ENCODE peak calls at places on chromosomes 6 and 20, in ten cellular contexts. B is left colon; C is GM03348; P is activated T-helper 1 cell treated with anti-CD3 and anti-CD28 coated beads, Interleukin-2, amount 50 U/mL, for 16 hours; V is D721Med; F is RWPE1; D is HFFc6; T is NCI-H146; Z is HS-5; K is stimulated activated CD8-positive, alpha-beta memory T cell treated with anti-CD3 and anti-CD28 coated beads, Interleukin-4, amount 100 ng/mL, for 4 hours. N is an unnamed sample.

GRCh38 chr6:159645659-159646058 is 47.4 kb downstream of the SOD2 start:
- DNase-seq in K (no peak), V (no peak), C (peak; percentile 15), P (no peak), T (no peak), F (no peak), B (no peak), D (no peak), Z (no peak), N (no peak)

GRCh38 chr6:3259491-3259958 is 778 bp downstream of the PSMG4 start:
- DNase-seq in T (peak; percentile 58), C (peak; percentile 66), P (no peak), V (no peak), K (no peak), D (peak; percentile 41), Z (no peak), F (peak; percentile 27), B (no peak), N (peak; percentile 22)

GRCh38 chr6:148016013-148016412 is 326.6 kb upstream of the SASH1 start:
- DNase-seq in V (no peak), F (no peak), D (no peak), B (no peak), C (no peak), T (no peak), Z (no peak), P (no peak), K (no peak), N (no peak)

GRCh38 chr6:17393335-17394191 is at the start of gene CAP2:
- DNase-seq in B (peak; percentile 77), T (peak; percentile 64), F (peak; percentile 45), P (no peak), K (no peak), D (peak; percentile 86), V (no peak), Z (no peak), C (peak; percentile 88), N (peak; percentile 66)

GRCh38 chr20:50309764-50310672 is 119.4 kb downstream of the CEBPB start:
- DNase-seq in Z (no peak), B (no peak), F (no peak), C (no peak), P (no peak), V (no peak), T (no peak), D (no peak), K (no peak), N (no peak)

GRCh38 chr20:36117638-36118037 is 36.9 kb upstream of the EPB41L1 start:
- DNase-seq in C (no peak), D (no peak), Z (no peak), F (no peak), V (no peak), K (no peak), P (no peak), B (no peak), T (no peak), N (no peak)

GRCh38 chr20:33272155-33272873 is 10.7 kb upstream of the BPIFB1 start:
- DNase-seq in K (no peak), T (no peak), C (no peak), V (no peak), P (no peak), Z (no peak), F (no peak), B (no peak), D (no peak), N (no peak)

GRCh38 chr6:32252326-32253009 is 28.6 kb upstream of the NOTCH4 start:
- DNase-seq in T (no peak), C (no peak), B (no peak), P (no peak), D (no peak), F (no peak), Z (no peak), K (no peak), V (no peak), N (no peak)

GRCh38 chr20:4555188-4555893 is 166.4 kb upstream of the PRND start:
- DNase-seq in V (no peak), K (no peak), B (no peak), P (no peak), D (peak; percentile 77), C (peak; percentile 16), Z (peak; percentile 74), T (no peak), F (peak; percentile 53), N (peak; percentile 49)

GRCh38 chr20:2709205-2709981 is 16.8 kb downstream of the EBF4 start:
- DNase-seq in T (no peak), F (no peak), C (no peak), Z (no peak), B (no peak), D (no peak), P (no peak), V (no peak), K (no peak), N (no peak)

GRCh38 chr20:57651977-57652864 is 32.0 kb upstream of the ZBP1 start:
- DNase-seq in F (no peak), T (no peak), B (no peak), D (no peak), P (peak; percentile 2), V (no peak), K (no peak), Z (no peak), C (peak; percentile 7), N (no peak)

GRCh38 chr6:111874030-111874425 is 776 bp upstream of the FYN start:
- DNase-seq in V (no peak), K (peak; percentile 38), Z (no peak), C (no peak), D (no peak), P (no peak), F (no peak), T (peak; percentile 29), B (no peak), N (no peak)

GRCh38 chr6:169933251-169933821 is 181.9 kb downstream of the ERMARD start:
- DNase-seq in K (no peak), C (no peak), T (peak; percentile 52), V (no peak), P (no peak), Z (no peak), B (no peak), D (no peak), F (no peak), N (peak; percentile 19)

GRCh38 chr6:45845546-45845945 is 170.1 kb downstream of the CLIC5 start:
- DNase-seq in T (no peak), Z (peak; percentile 41), C (peak; percentile 45), D (peak; percentile 6), P (no peak), B (no peak), F (no peak), K (no peak), V (no peak), N (no peak)

GRCh38 chr6:96116674-96117073 is 100.9 kb downstream of the FUT9 start:
- DNase-seq in Z (peak; percentile 3), T (no peak), F (no peak), K (no peak), V (no peak), D (no peak), P (no peak), B (no peak), C (no peak), N (no peak)

GRCh38 chr20:41587956-41588355 is 30.2 kb downstream of the CHD6 start:
- DNase-seq in K (no peak), V (no peak), B (no peak), F (peak; percentile 79), Z (peak; percentile 73), D (peak; percentile 65), T (no peak), C (peak; percentile 70), P (no peak), N (peak; percentile 24)

GRCh38 chr6:134114918-134115714 is 62.7 kb upstream of the SLC2A12 start:
- DNase-seq in C (no peak), D (no peak), Z (no peak), F (no peak), V (no peak), B (no peak), P (no peak), T (no peak), K (no peak), N (no peak)

GRCh38 chr6:42729731-42730130 is 7.3 kb upstream of the PRPH2 start:
- DNase-seq in V (no peak), F (no peak), Z (no peak), B (no peak), D (peak; percentile 35), C (peak; percentile 14), K (no peak), T (no peak), P (no peak), N (no peak)

GRCh38 chr6:152107973-152108372 is 300.5 kb downstream of the ESR1 start:
- DNase-seq in Z (no peak), F (no peak), P (no peak), D (no peak), K (no peak), V (no peak), B (no peak), T (no peak), C (no peak), N (no peak)

GRCh38 chr6:13113956-13114593 is 214.3 kb downstream of the TBC1D7 start:
- DNase-seq in K (no peak), V (no peak), D (no peak), B (no peak), C (no peak), T (no peak), P (no peak), F (no peak), Z (no peak), N (no peak)

GRCh38 chr6:158066161-158066781 is 84.6 kb downstream of the SYNJ2 start:
- DNase-seq in D (no peak), C (no peak), B (no peak), Z (no peak), P (no peak), K (no peak), V (no peak), F (no peak), T (no peak), N (no peak)

GRCh38 chr6:168583821-168584220 is 142.8 kb downstream of the SMOC2 start:
- DNase-seq in C (no peak), P (no peak), K (no peak), V (no peak), T (no peak), D (no peak), Z (no peak), F (no peak), B (peak; percentile 46), N (no peak)

GRCh38 chr6:107645740-107646139 is 155.8 kb downstream of the SOBP start:
- DNase-seq in K (no peak), B (no peak), F (no peak), D (no peak), C (no peak), Z (no peak), T (no peak), V (no peak), P (no peak), N (no peak)

N was measured in SW480.